ENCODE peak calls at places on chromosomes 6 and 20, in six cellular contexts. One of them, this sample, is unnamed.
A peak's percentile ranks its signal among the peaks of the same experiment; 100 is the strongest.

GRCh38 chr6:156809034-156809433 is 31.9 kb downstream of the ARID1B start:
- DNase-seq in IMR-90: peak; percentile 55
- DNase-seq in heart left ventricle: no peak
- DNase-seq in endothelial cell of umbilical vein: peak; percentile 41
- DNase-seq in mucosa of descending colon: no peak
- DNase-seq in stomach: no peak
- DNase-seq in this sample: no peak

GRCh38 chr20:57500235-57500634 is 24.7 kb downstream of the CTCFL start:
- DNase-seq in IMR-90: no peak
- DNase-seq in heart left ventricle: no peak
- DNase-seq in endothelial cell of umbilical vein: no peak
- DNase-seq in mucosa of descending colon: no peak
- DNase-seq in stomach: no peak
- DNase-seq in this sample: no peak

GRCh38 chr20:59318803-59319202 is 18.4 kb downstream of the EDN3 start:
- DNase-seq in IMR-90: no peak
- DNase-seq in heart left ventricle: no peak
- DNase-seq in endothelial cell of umbilical vein: no peak
- DNase-seq in mucosa of descending colon: no peak
- DNase-seq in stomach: no peak
- DNase-seq in this sample: no peak

GRCh38 chr6:14074723-14075503 is 42.7 kb upstream of the CD83 start:
- DNase-seq in IMR-90: peak; percentile 44
- DNase-seq in heart left ventricle: no peak
- DNase-seq in endothelial cell of umbilical vein: peak; percentile 59
- DNase-seq in mucosa of descending colon: no peak
- DNase-seq in stomach: no peak
- DNase-seq in this sample: peak; percentile 34

GRCh38 chr6:12404651-12405050 is 114.5 kb downstream of the EDN1 start:
- DNase-seq in IMR-90: no peak
- DNase-seq in heart left ventricle: no peak
- DNase-seq in endothelial cell of umbilical vein: no peak
- DNase-seq in mucosa of descending colon: no peak
- DNase-seq in stomach: no peak
- DNase-seq in this sample: no peak

GRCh38 chr6:54574671-54575070 is 266.4 kb downstream of the TINAG start:
- DNase-seq in IMR-90: no peak
- DNase-seq in heart left ventricle: no peak
- DNase-seq in endothelial cell of umbilical vein: no peak
- DNase-seq in mucosa of descending colon: no peak
- DNase-seq in stomach: no peak
- DNase-seq in this sample: no peak

GRCh38 chr20:5970381-5970780 is 19.9 kb downstream of the MCM8 start:
- DNase-seq in IMR-90: no peak
- DNase-seq in heart left ventricle: no peak
- DNase-seq in endothelial cell of umbilical vein: no peak
- DNase-seq in mucosa of descending colon: no peak
- DNase-seq in stomach: no peak
- DNase-seq in this sample: no peak

GRCh38 chr20:46214831-46215488 is 93.3 kb downstream of the CDH22 start:
- DNase-seq in IMR-90: no peak
- DNase-seq in heart left ventricle: no peak
- DNase-seq in endothelial cell of umbilical vein: no peak
- DNase-seq in mucosa of descending colon: no peak
- DNase-seq in stomach: no peak
- DNase-seq in this sample: no peak

GRCh38 chr20:63978319-63979220 is 872 bp downstream of the SAMD10 start:
- DNase-seq in IMR-90: peak; percentile 43
- DNase-seq in heart left ventricle: peak; percentile 84
- DNase-seq in endothelial cell of umbilical vein: peak; percentile 30
- DNase-seq in mucosa of descending colon: peak; percentile 90
- DNase-seq in stomach: peak; percentile 89
- DNase-seq in this sample: peak; percentile 41

GRCh38 chr20:40892642-40893041 is 136.0 kb upstream of the TOP1 start:
- DNase-seq in IMR-90: no peak
- DNase-seq in heart left ventricle: no peak
- DNase-seq in endothelial cell of umbilical vein: no peak
- DNase-seq in mucosa of descending colon: no peak
- DNase-seq in stomach: no peak
- DNase-seq in this sample: no peak

GRCh38 chr6:26125015-26125690 is 37.9 kb downstream of the HFE start:
- DNase-seq in IMR-90: no peak
- DNase-seq in heart left ventricle: no peak
- DNase-seq in endothelial cell of umbilical vein: peak; percentile 42
- DNase-seq in mucosa of descending colon: peak; percentile 53
- DNase-seq in stomach: peak; percentile 41
- DNase-seq in this sample: no peak

GRCh38 chr6:94902974-94903628 is 674.2 kb upstream of the MANEA start:
- DNase-seq in IMR-90: no peak
- DNase-seq in heart left ventricle: no peak
- DNase-seq in endothelial cell of umbilical vein: no peak
- DNase-seq in mucosa of descending colon: no peak
- DNase-seq in stomach: no peak
- DNase-seq in this sample: no peak

GRCh38 chr6:167501831-167502385 is 177.0 kb downstream of the TTLL2 start:
- DNase-seq in IMR-90: no peak
- DNase-seq in heart left ventricle: no peak
- DNase-seq in endothelial cell of umbilical vein: no peak
- DNase-seq in mucosa of descending colon: peak; percentile 78
- DNase-seq in stomach: peak; percentile 70
- DNase-seq in this sample: no peak

GRCh38 chr20:15909995-15910394 is 663.3 kb downstream of the KIF16B start:
- DNase-seq in IMR-90: no peak
- DNase-seq in heart left ventricle: no peak
- DNase-seq in endothelial cell of umbilical vein: no peak
- DNase-seq in mucosa of descending colon: no peak
- DNase-seq in stomach: no peak
- DNase-seq in this sample: no peak

GRCh38 chr6:14046476-14047068 is 71.0 kb upstream of the CD83 start:
- DNase-seq in IMR-90: peak; percentile 48
- DNase-seq in heart left ventricle: no peak
- DNase-seq in endothelial cell of umbilical vein: peak; percentile 57
- DNase-seq in mucosa of descending colon: no peak
- DNase-seq in stomach: peak; percentile 54
- DNase-seq in this sample: no peak

GRCh38 chr20:62590301-62591121 is 51.8 kb upstream of the SLCO4A1 start:
- DNase-seq in IMR-90: peak; percentile 51
- DNase-seq in heart left ventricle: no peak
- DNase-seq in endothelial cell of umbilical vein: peak; percentile 71
- DNase-seq in mucosa of descending colon: no peak
- DNase-seq in stomach: peak; percentile 79
- DNase-seq in this sample: no peak

GRCh38 chr6:3157151-3157933 is at the start of gene TUBB2A:
- DNase-seq in IMR-90: peak; percentile 78
- DNase-seq in heart left ventricle: peak; percentile 90
- DNase-seq in endothelial cell of umbilical vein: peak; percentile 72
- DNase-seq in mucosa of descending colon: peak; percentile 92
- DNase-seq in stomach: peak; percentile 89
- DNase-seq in this sample: peak; percentile 85

GRCh38 chr6:43013020-43013842 is 515 bp downstream of the MEA1 start:
- DNase-seq in IMR-90: peak; percentile 21
- DNase-seq in heart left ventricle: no peak
- DNase-seq in endothelial cell of umbilical vein: no peak
- DNase-seq in mucosa of descending colon: no peak
- DNase-seq in stomach: no peak
- DNase-seq in this sample: no peak

GRCh38 chr20:37789408-37789807 is 95.6 kb downstream of the CTNNBL1 start:
- DNase-seq in IMR-90: no peak
- DNase-seq in heart left ventricle: no peak
- DNase-seq in endothelial cell of umbilical vein: no peak
- DNase-seq in mucosa of descending colon: no peak
- DNase-seq in stomach: no peak
- DNase-seq in this sample: no peak

GRCh38 chr6:138757131-138757530 is 16.4 kb upstream of the CCDC28A start:
- DNase-seq in IMR-90: no peak
- DNase-seq in heart left ventricle: no peak
- DNase-seq in endothelial cell of umbilical vein: no peak
- DNase-seq in mucosa of descending colon: no peak
- DNase-seq in stomach: no peak
- DNase-seq in this sample: no peak

DNA sequence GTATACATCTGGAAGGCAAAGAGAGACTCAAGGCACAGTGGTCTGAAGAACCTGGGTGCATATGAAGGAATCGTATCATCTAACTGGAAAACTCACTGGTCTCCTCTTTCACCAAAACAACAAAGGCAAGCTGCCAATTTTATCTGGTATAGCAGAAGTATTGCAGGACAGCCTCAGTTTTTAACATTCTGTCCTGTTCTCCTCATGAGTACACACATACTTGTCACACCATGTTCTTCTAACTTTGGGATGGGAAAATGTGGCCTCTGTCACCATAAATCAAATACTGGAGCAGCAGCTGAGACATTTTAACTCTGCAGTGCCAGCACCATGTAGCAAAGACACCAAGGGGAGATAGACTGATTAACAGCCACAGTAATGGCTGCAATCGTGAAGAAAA is 199.1 kb upstream of the CNR1 start:
- DNase-seq in IMR-90: no peak
- DNase-seq in heart left ventricle: no peak
- DNase-seq in endothelial cell of umbilical vein: no peak
- DNase-seq in mucosa of descending colon: no peak
- DNase-seq in stomach: no peak
- DNase-seq in this sample: no peak
- H3K4me1 ChIP-seq in IMR-90: no peaks in the 10 kb centered on the region
- H3K4me1 ChIP-seq in heart left ventricle: no peaks in the 10 kb centered on the region
- H3K4me1 ChIP-seq in endothelial cell of umbilical vein: no peaks in the 10 kb centered on the region
- H3K4me1 ChIP-seq in mucosa of descending colon: no peaks in the 10 kb centered on the region
- H3K4me1 ChIP-seq in stomach: no peaks in the 10 kb centered on the region
- H3K4me1 ChIP-seq in this sample: no peaks in the 10 kb centered on the region

DNA sequence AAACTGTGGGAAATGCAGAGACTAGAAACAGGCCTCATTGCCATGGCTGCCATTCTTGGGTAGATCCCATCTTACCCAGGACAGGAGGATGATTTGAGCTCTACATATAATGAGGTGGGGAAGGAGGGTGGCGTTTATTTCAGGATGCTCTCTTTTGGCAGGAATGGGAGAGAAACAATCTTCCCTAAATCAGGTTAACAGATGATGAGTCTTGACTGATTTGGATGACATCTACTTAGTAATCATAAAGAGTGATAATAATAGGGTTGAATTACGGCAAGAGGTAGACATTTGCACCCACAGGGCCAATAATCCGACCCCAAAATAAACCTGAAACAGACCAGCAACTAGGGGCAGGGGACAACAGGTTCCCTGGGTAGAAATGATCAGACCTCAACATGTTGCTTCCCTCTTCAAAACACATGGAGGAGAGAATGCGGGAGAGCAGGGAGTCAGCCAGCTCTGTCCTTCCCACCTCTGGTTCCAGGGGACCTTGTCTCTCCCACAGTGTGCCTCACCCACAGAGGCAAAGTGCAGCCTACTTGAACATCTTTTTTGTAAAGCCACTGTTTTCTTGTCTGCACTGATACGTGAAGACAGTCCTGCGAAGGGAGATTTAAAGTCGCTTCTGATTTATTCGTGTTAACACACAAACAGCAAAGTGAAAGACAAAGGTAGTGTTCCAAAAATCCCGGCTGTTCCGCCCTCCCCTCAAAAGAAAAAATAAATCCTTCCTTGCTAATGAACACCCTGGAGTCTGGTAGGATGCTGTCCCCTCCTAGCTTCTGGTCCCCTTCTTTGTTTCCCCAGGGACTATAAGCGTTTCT is 3.9 kb downstream of the FOXQ1 start:
- DNase-seq in IMR-90: no peak
- DNase-seq in heart left ventricle: no peak
- DNase-seq in endothelial cell of umbilical vein: no peak
- DNase-seq in mucosa of descending colon: no peak
- DNase-seq in stomach: no peak
- DNase-seq in this sample: no peak
- H3K4me3 ChIP-seq in IMR-90: no peak overlapping the region
- H3K4me3 ChIP-seq in heart left ventricle: peak overlapping the region; percentile 57
- H3K4me3 ChIP-seq in endothelial cell of umbilical vein: no peak overlapping the region
- H3K4me3 ChIP-seq in mucosa of descending colon: no peak overlapping the region
- H3K4me3 ChIP-seq in stomach: peak overlapping the region; percentile 49
- H3K4me3 ChIP-seq in this sample: peak overlapping the region; percentile 20

GRCh38 chr20:32510601-32511357 is 74.4 kb downstream of the NOL4L start:
- DNase-seq in IMR-90: no peak
- DNase-seq in heart left ventricle: no peak
- DNase-seq in endothelial cell of umbilical vein: no peak
- DNase-seq in mucosa of descending colon: no peak
- DNase-seq in stomach: peak; percentile 58
- DNase-seq in this sample: no peak
- TF ChIP-seq CTCF in IMR-90: no peak
- TF ChIP-seq CTCF in heart left ventricle: no peak
- TF ChIP-seq CTCF in endothelial cell of umbilical vein: no peak
- TF ChIP-seq CTCF in mucosa of descending colon: no peak
- TF ChIP-seq CTCF in stomach: no peak
- TF ChIP-seq CTCF in this sample: no peak

GRCh38 chr6:7451321-7451720 is 61.7 kb downstream of the RIOK1 start:
- DNase-seq in IMR-90: no peak
- DNase-seq in heart left ventricle: no peak
- DNase-seq in endothelial cell of umbilical vein: no peak
- DNase-seq in mucosa of descending colon: no peak
- DNase-seq in stomach: no peak
- DNase-seq in this sample: no peak
- H3K4me1 ChIP-seq in IMR-90: no peaks in the 10 kb centered on the region
- H3K4me1 ChIP-seq in heart left ventricle: no peaks in the 10 kb centered on the region
- H3K4me1 ChIP-seq in endothelial cell of umbilical vein: no peaks in the 10 kb centered on the region
- H3K4me1 ChIP-seq in mucosa of descending colon: no peaks in the 10 kb centered on the region
- H3K4me1 ChIP-seq in stomach: no peaks in the 10 kb centered on the region
- H3K4me1 ChIP-seq in this sample: no peaks in the 10 kb centered on the region

GRCh38 chr6:150598401-150598800 is 1.3 kb upstream of the PLEKHG1 start:
- DNase-seq in IMR-90: no peak
- DNase-seq in heart left ventricle: no peak
- DNase-seq in endothelial cell of umbilical vein: no peak
- DNase-seq in mucosa of descending colon: no peak
- DNase-seq in stomach: no peak
- DNase-seq in this sample: no peak

GRCh38 chr6:150600003-150600301 is 267 bp downstream of the PLEKHG1 start:
- DNase-seq in IMR-90: no peak
- DNase-seq in heart left ventricle: no peak
- DNase-seq in endothelial cell of umbilical vein: no peak
- DNase-seq in mucosa of descending colon: no peak
- DNase-seq in stomach: no peak
- DNase-seq in this sample: no peak

GRCh38 chr6:150599199-150600002 is at the start of gene PLEKHG1:
- DNase-seq in IMR-90: no peak
- DNase-seq in heart left ventricle: peak; percentile 83
- DNase-seq in endothelial cell of umbilical vein: peak; percentile 58
- DNase-seq in mucosa of descending colon: peak; percentile 91
- DNase-seq in stomach: peak; percentile 83
- DNase-seq in this sample: peak; percentile 69

GRCh38 chr6:150600302-150601017 is 775 bp downstream of the PLEKHG1 start:
- DNase-seq in IMR-90: peak; percentile 26
- DNase-seq in heart left ventricle: peak; percentile 71
- DNase-seq in endothelial cell of umbilical vein: peak; percentile 76
- DNase-seq in mucosa of descending colon: peak; percentile 83
- DNase-seq in stomach: peak; percentile 73
- DNase-seq in this sample: peak; percentile 69

DNA sequence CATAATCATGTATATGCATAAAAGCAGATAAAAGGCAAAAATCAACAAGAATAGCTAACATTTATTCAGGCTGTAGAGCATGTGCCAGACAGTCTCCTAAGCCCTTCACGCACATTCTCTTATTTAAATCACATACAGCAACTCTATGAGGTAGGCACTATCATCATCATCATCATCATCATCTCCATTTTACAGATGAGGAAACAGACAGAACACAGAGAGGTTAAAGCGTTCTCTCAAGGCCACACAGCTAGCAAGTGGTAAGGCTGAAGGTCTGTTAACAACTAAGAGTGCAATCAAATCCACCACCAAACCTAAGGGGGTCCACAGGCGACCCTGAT is 857 bp upstream of the PLEKHG1 start:
- DNase-seq in IMR-90: no peak
- DNase-seq in heart left ventricle: no peak
- DNase-seq in endothelial cell of umbilical vein: no peak
- DNase-seq in mucosa of descending colon: no peak
- DNase-seq in stomach: no peak
- DNase-seq in this sample: no peak
- H3K4me3 ChIP-seq in IMR-90: no peak overlapping the region
- H3K4me3 ChIP-seq in heart left ventricle: no peak overlapping the region
- H3K4me3 ChIP-seq in endothelial cell of umbilical vein: no peak overlapping the region
- H3K4me3 ChIP-seq in mucosa of descending colon: peak overlapping the region; percentile 80
- H3K4me3 ChIP-seq in stomach: peak overlapping the region; percentile 76
- H3K4me3 ChIP-seq in this sample: no peak overlapping the region